ENCODE peak calls at places on chromosomes 4 and X, in four cellular contexts. D is EH, A is retina, Y is choroid plexus epithelial cell. V is an unnamed sample.

GRCh38 chr4:1720163-1720983 is 750 bp downstream of the TMEM129 start:
- DNase-seq in A (peak), D (peak), Y (peak), V (no peak)

GRCh38 chrX:10900585-10901289 is 210.4 kb upstream of the HCCS start:
- DNase-seq in A (no peak), D (peak), Y (peak), V (peak)

GRCh38 chr4:174763454-174764104 is 65.5 kb downstream of the GLRA3 start:
- DNase-seq in D (peak), Y (peak), A (no peak), V (no peak)

GRCh38 chr4:84470204-84470785 is 28.8 kb downstream of the NKX6-1 start:
- DNase-seq in A (no peak), Y (peak), D (peak), V (no peak)

GRCh38 chr4:4502694-4503311 is 39.0 kb downstream of the STX18 start:
- DNase-seq in D (peak), Y (peak), A (no peak), V (peak)

GRCh38 chr4:41796545-41797210 is 48.2 kb upstream of the PHOX2B start:
- DNase-seq in Y (peak), D (peak), A (peak), V (peak)

GRCh38 chr4:2798399-2799301 is 5.8 kb downstream of the SH3BP2 start:
- DNase-seq in D (no peak), A (no peak), Y (peak), V (no peak)

GRCh38 chrX:74451450-74452198 is 30.3 kb downstream of the SLC16A2 start:
- DNase-seq in D (no peak), A (no peak), Y (no peak), V (no peak)

GRCh38 chrX:149528381-149528780 is 12.4 kb upstream of the EOLA1 start:
- DNase-seq in A (no peak), D (no peak), Y (no peak), V (no peak)

GRCh38 chrX:72392042-72392441 is 86.3 kb upstream of the CITED1 start:
- DNase-seq in Y (no peak), D (no peak), A (no peak), V (no peak)

GRCh38 chrX:348461-349117 is 30.0 kb upstream of the GTPBP6 start:
- DNase-seq in Y (peak), D (no peak), A (no peak), V (no peak)

GRCh38 chr4:22670953-22671352 is 21.8 kb upstream of the GBA3 start:
- DNase-seq in Y (peak), D (peak), A (no peak), V (no peak)

GRCh38 chrX:150508461-150509367 is 59.7 kb upstream of the MTM1 start:
- DNase-seq in A (no peak), Y (peak), D (no peak), V (no peak)

GRCh38 chr4:114597410-114598115 is 1.0 kb upstream of the UGT8 start:
- DNase-seq in D (no peak), A (no peak), Y (no peak), V (peak)

GRCh38 chr4:124486423-124486822 is 226.1 kb downstream of the ANKRD50 start:
- DNase-seq in Y (no peak), D (no peak), A (no peak), V (no peak)

GRCh38 chr4:125796138-125796537 is 481.4 kb downstream of the FAT4 start:
- DNase-seq in Y (peak), A (no peak), D (no peak), V (no peak)